ENCODE peak calls at places on chromosomes 5 and 9, in six cellular contexts. P is stimulated activated CD8-positive, alpha-beta memory T cell treated with anti-CD3 and anti-CD28 coated beads, Interleukin-4, amount 100 ng/mL, for 24 hours; V is GM03348; A is neural progenitor cell; F is right atrium auricular region; S is GM04504. R is an unnamed sample.

GRCh38 chr5:9125852-9126251 is 420.0 kb downstream of the SEMA5A start:
- DNase-seq in F (no peak), A (no peak), P (no peak), V (no peak), S (no peak), R (no peak)

GRCh38 chr5:97501965-97502305 is 318.9 kb upstream of the RIOK2 start:
- DNase-seq in F (no peak), V (no peak), P (no peak), A (no peak), S (no peak), R (no peak)

GRCh38 chr5:177508217-177508611 is 1.4 kb downstream of the DOK3 start:
- DNase-seq in S (no peak), A (no peak), F (no peak), P (no peak), V (no peak), R (no peak)

GRCh38 chr9:106326493-106326892 is 536.5 kb upstream of the ZNF462 start:
- DNase-seq in A (no peak), P (no peak), V (no peak), F (no peak), S (no peak), R (no peak)

GRCh38 chr5:132797651-132798050 is 15.5 kb upstream of the SOWAHA start:
- DNase-seq in F (no peak), A (no peak), P (no peak), V (peak), S (no peak), R (no peak)

GRCh38 chr5:6713274-6714181 is at the start of gene TENT4A:
- DNase-seq in F (peak), A (no peak), P (no peak), V (peak), S (no peak), R (no peak)

GRCh38 chr5:95884021-95884333 is 61.5 kb upstream of the GLRX start:
- DNase-seq in V (peak), P (no peak), F (no peak), S (no peak), A (no peak), R (no peak)

GRCh38 chr5:170278611-170279500 is 18.7 kb downstream of the LCP2 start:
- DNase-seq in S (no peak), V (no peak), F (no peak), A (peak), P (peak), R (no peak)

R was measured in HFF-Myc.